ENCODE peak calls at places on chromosomes 16 and 17, in four cellular contexts. F, U, A and N are unnamed samples.

GRCh38 chr16:9139965-9140364 is 48.5 kb downstream of the HAPSTR1 start:
- DNase-seq in A (no peak), U (no peak), F (peak), N (no peak)

GRCh38 chr16:2233046-2233775 is 3.0 kb upstream of the DNASE1L2 start:
- DNase-seq in F (no peak), A (no peak), U (no peak), N (no peak)

GRCh38 chr17:45087496-45087975 is 26.4 kb downstream of the NMT1 start:
- DNase-seq in U (no peak), A (no peak), F (peak), N (no peak)

GRCh38 chr17:50668025-50668837 is 33.5 kb downstream of the ABCC3 start:
- DNase-seq in F (peak), U (no peak), A (no peak), N (no peak)

GRCh38 chr17:56176101-56176500 is 22.8 kb downstream of the ANKFN1 start:
- DNase-seq in A (no peak), F (peak), U (no peak), N (no peak)

GRCh38 chr16:23905027-23905426 is 69.2 kb downstream of the PRKCB start:
- DNase-seq in A (no peak), U (no peak), F (peak), N (no peak)

GRCh38 chr16:22787456-22788189 is 26.3 kb upstream of the HS3ST2 start:
- DNase-seq in U (no peak), A (no peak), F (peak), N (no peak)

GRCh38 chr16:66894948-66895696 is 14.8 kb downstream of the PDP2 start:
- DNase-seq in U (peak), F (peak), A (peak), N (peak)

GRCh38 chr16:87330257-87330624 is 13.0 kb upstream of the C16orf95 start:
- DNase-seq in A (no peak), F (no peak), U (peak), N (no peak)

GRCh38 chr17:17845046-17845775 is 8.4 kb upstream of the SREBF1 start:
- DNase-seq in U (no peak), A (no peak), F (no peak), N (no peak)

GRCh38 chr17:1003633-1003971 is 6.7 kb downstream of the TIMM22 start:
- DNase-seq in U (no peak), A (no peak), F (no peak), N (no peak)

GRCh38 chr17:10217916-10218315 is 19.5 kb upstream of the GAS7 start:
- DNase-seq in U (no peak), F (peak), A (no peak), N (no peak)